ENCODE peak calls at places on chromosomes 11 and 22, in six cellular contexts. One of them, this sample, is unnamed.

GRCh38 chr11:72760543-72761400 is 8.6 kb upstream of the ARAP1 start:
- DNase-seq in GM12878: no peak
- DNase-seq in GM12891: no peak
- DNase-seq in H1: no peak
- DNase-seq in K562: no peak
- DNase-seq in HepG2: no peak
- DNase-seq in this sample: no peak

GRCh38 chr22:17085277-17086091 is 684 bp downstream of the IL17RA start:
- DNase-seq in H1: peak
- DNase-seq in GM12878: no peak
- DNase-seq in K562: no peak
- DNase-seq in HepG2: no peak
- DNase-seq in GM12891: no peak
- DNase-seq in this sample: no peak

GRCh38 chr11:43269229-43269928 is 42.4 kb upstream of the API5 start:
- DNase-seq in K562: no peak
- DNase-seq in GM12878: no peak
- DNase-seq in GM12891: no peak
- DNase-seq in HepG2: no peak
- DNase-seq in H1: no peak
- DNase-seq in this sample: no peak

GRCh38 chr11:1500466-1501420 is 14.2 kb upstream of the MOB2 start:
- DNase-seq in H1: no peak
- DNase-seq in HepG2: no peak
- DNase-seq in K562: no peak
- DNase-seq in GM12878: no peak
- DNase-seq in GM12891: no peak
- DNase-seq in this sample: no peak

GRCh38 chr22:25366408-25366807 is 147.0 kb downstream of the CRYBB2 start:
- DNase-seq in K562: no peak
- DNase-seq in GM12891: no peak
- DNase-seq in HepG2: no peak
- DNase-seq in GM12878: no peak
- DNase-seq in H1: no peak
- DNase-seq in this sample: no peak

GRCh38 chr11:24163146-24163545 is 333.7 kb upstream of the LUZP2 start:
- DNase-seq in GM12878: no peak
- DNase-seq in K562: no peak
- DNase-seq in GM12891: no peak
- DNase-seq in HepG2: no peak
- DNase-seq in H1: no peak
- DNase-seq in this sample: no peak

GRCh38 chr22:39349506-39349966 is 255 bp upstream of the SYNGR1 start:
- DNase-seq in K562: peak
- DNase-seq in GM12891: peak
- DNase-seq in HepG2: no peak
- DNase-seq in GM12878: no peak
- DNase-seq in H1: peak
- DNase-seq in this sample: no peak

GRCh38 chr11:70319694-70320093 is 49.2 kb downstream of the PPFIA1 start:
- DNase-seq in H1: no peak
- DNase-seq in HepG2: no peak
- DNase-seq in K562: no peak
- DNase-seq in GM12891: no peak
- DNase-seq in GM12878: no peak
- DNase-seq in this sample: no peak

GRCh38 chr11:107844041-107844440 is 14.5 kb downstream of the SLC35F2 start:
- DNase-seq in GM12891: no peak
- DNase-seq in H1: no peak
- DNase-seq in K562: no peak
- DNase-seq in GM12878: no peak
- DNase-seq in HepG2: no peak
- DNase-seq in this sample: no peak

GRCh38 chr11:32576456-32576855 is 7.2 kb upstream of the EIF3M start:
- DNase-seq in K562: no peak
- DNase-seq in GM12878: no peak
- DNase-seq in HepG2: no peak
- DNase-seq in H1: no peak
- DNase-seq in GM12891: no peak
- DNase-seq in this sample: no peak

GRCh38 chr11:27429740-27430451 is 42.7 kb downstream of the LGR4 start:
- DNase-seq in GM12878: no peak
- DNase-seq in GM12891: no peak
- DNase-seq in H1: no peak
- DNase-seq in K562: no peak
- DNase-seq in HepG2: no peak
- DNase-seq in this sample: no peak

GRCh38 chr22:43624144-43624998 is 187.7 kb downstream of the EFCAB6 start:
- DNase-seq in GM12891: no peak
- DNase-seq in GM12878: no peak
- DNase-seq in K562: no peak
- DNase-seq in HepG2: peak
- DNase-seq in H1: no peak
- DNase-seq in this sample: no peak

GRCh38 chr22:27124336-27125023 is 467.1 kb downstream of the MIAT start:
- DNase-seq in HepG2: no peak
- DNase-seq in GM12878: no peak
- DNase-seq in GM12891: no peak
- DNase-seq in K562: no peak
- DNase-seq in H1: no peak
- DNase-seq in this sample: no peak

GRCh38 chr11:22884268-22884667 is 24.0 kb upstream of the CCDC179 start:
- DNase-seq in GM12878: no peak
- DNase-seq in HepG2: no peak
- DNase-seq in GM12891: no peak
- DNase-seq in K562: no peak
- DNase-seq in H1: no peak
- DNase-seq in this sample: no peak

GRCh38 chr22:37331034-37331428 is 48.7 kb downstream of the CYTH4 start:
- DNase-seq in K562: peak
- DNase-seq in GM12891: no peak
- DNase-seq in H1: no peak
- DNase-seq in HepG2: no peak
- DNase-seq in GM12878: no peak
- DNase-seq in this sample: no peak

GRCh38 chr11:77142091-77142975 is 14.3 kb downstream of the MYO7A start:
- DNase-seq in GM12891: no peak
- DNase-seq in H1: no peak
- DNase-seq in HepG2: no peak
- DNase-seq in K562: no peak
- DNase-seq in GM12878: no peak
- DNase-seq in this sample: no peak

GRCh38 chr11:829116-829945 is 1.6 kb downstream of the CRACR2B start:
- DNase-seq in GM12891: no peak
- DNase-seq in GM12878: no peak
- DNase-seq in HepG2: no peak
- DNase-seq in H1: peak
- DNase-seq in K562: no peak
- DNase-seq in this sample: no peak

GRCh38 chr22:41092023-41092817 is at the start of gene EP300:
- DNase-seq in GM12891: peak
- DNase-seq in GM12878: no peak
- DNase-seq in K562: peak
- DNase-seq in H1: peak
- DNase-seq in HepG2: peak
- DNase-seq in this sample: peak

GRCh38 chr11:16801288-16801980 is 63.0 kb downstream of the C11orf58 start:
- DNase-seq in HepG2: no peak
- DNase-seq in GM12878: no peak
- DNase-seq in K562: no peak
- DNase-seq in H1: no peak
- DNase-seq in GM12891: no peak
- DNase-seq in this sample: no peak

GRCh38 chr11:57248780-57249383 is 11.8 kb upstream of the APLNR start:
- DNase-seq in GM12891: no peak
- DNase-seq in H1: peak
- DNase-seq in K562: peak
- DNase-seq in GM12878: no peak
- DNase-seq in HepG2: peak
- DNase-seq in this sample: no peak

GRCh38 chr22:43343262-43343988 is at the start of gene SCUBE1:
- DNase-seq in GM12878: no peak
- DNase-seq in K562: peak
- DNase-seq in HepG2: no peak
- DNase-seq in GM12891: peak
- DNase-seq in H1: peak
- DNase-seq in this sample: peak

GRCh38 chr22:46085831-46086576 is 64.3 kb upstream of the PPARA start:
- DNase-seq in H1: no peak
- DNase-seq in HepG2: no peak
- DNase-seq in K562: peak
- DNase-seq in GM12878: no peak
- DNase-seq in GM12891: no peak
- DNase-seq in this sample: no peak

GRCh38 chr22:33438273-33438672 is 380.1 kb upstream of the SYN3 start:
- DNase-seq in HepG2: no peak
- DNase-seq in GM12891: no peak
- DNase-seq in K562: no peak
- DNase-seq in H1: no peak
- DNase-seq in GM12878: no peak
- DNase-seq in this sample: no peak

GRCh38 chr22:49853981-49854791 is 542 bp downstream of the ZBED4 start:
- DNase-seq in GM12891: no peak
- DNase-seq in GM12878: no peak
- DNase-seq in HepG2: no peak
- DNase-seq in H1: peak
- DNase-seq in K562: peak
- DNase-seq in this sample: no peak

DNA sequence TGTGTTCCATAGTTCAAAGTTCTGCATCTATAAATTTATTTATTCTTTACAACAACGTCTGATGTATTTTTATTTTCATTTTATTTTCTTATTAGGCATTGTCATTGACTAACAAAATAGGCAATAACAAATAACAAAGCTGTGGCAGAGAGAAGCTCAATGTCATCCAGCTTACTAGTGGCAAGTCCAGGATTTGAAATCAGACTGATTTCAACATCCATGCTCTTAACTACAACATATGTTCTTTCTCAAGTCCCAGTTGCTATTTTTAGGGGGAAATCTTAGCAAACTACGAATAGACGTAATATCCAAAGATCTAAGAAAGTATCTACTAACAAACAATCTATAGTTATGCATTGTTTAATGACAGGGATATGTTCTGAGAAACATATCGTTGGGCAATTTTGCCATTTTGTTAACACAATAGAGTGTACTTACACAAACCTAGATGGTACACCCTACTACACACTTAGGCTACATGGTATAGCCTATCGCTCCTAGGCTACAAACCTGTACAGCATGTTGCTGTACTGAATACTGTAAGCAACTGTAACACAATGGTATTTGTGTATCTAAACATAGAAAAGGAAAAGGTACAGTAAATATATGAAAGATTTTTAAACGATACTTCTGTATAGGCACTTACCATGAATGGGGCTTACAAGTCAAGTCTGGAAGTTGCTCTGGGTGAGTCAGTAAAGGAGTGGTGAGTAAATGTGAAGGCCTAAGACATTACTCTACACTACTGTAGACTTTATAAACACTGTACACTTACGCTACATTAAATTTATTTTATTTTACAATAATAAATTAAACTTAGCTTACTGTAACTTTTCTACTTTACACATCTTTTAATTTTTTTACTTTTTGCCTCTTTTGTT is 151.3 kb downstream of the DLG2 start:
- DNase-seq in GM12891: no peak
- DNase-seq in HepG2: no peak
- DNase-seq in K562: no peak
- DNase-seq in H1: no peak
- DNase-seq in GM12878: no peak
- DNase-seq in this sample: no peak
- TF ChIP-seq TAF1 in GM12891: no peak
- TF ChIP-seq TAF1 in HepG2: no peak
- TF ChIP-seq TAF1 in K562: no peak
- TF ChIP-seq TAF1 in H1: no peak
- TF ChIP-seq TAF1 in GM12878: no peak
- TF ChIP-seq TAF1 in this sample: no peak

GRCh38 chr11:12800032-12800671 is 125.9 kb downstream of the TEAD1 start:
- DNase-seq in H1: no peak
- DNase-seq in GM12878: no peak
- DNase-seq in GM12891: no peak
- DNase-seq in HepG2: peak
- DNase-seq in K562: peak
- DNase-seq in this sample: no peak
- TF ChIP-seq POLR2A in H1: no peak
- TF ChIP-seq POLR2A in GM12878: no peak
- TF ChIP-seq POLR2A in GM12891: no peak
- TF ChIP-seq POLR2A in HepG2: peak
- TF ChIP-seq POLR2A in K562: no peak
- TF ChIP-seq POLR2A in this sample: no peak

GRCh38 chr11:100622404-100622803 is 64.7 kb upstream of the ARHGAP42 start:
- DNase-seq in H1: no peak
- DNase-seq in GM12878: no peak
- DNase-seq in GM12891: no peak
- DNase-seq in K562: no peak
- DNase-seq in HepG2: no peak
- DNase-seq in this sample: no peak

GRCh38 chr11:100619484-100619883 is 67.6 kb upstream of the ARHGAP42 start:
- DNase-seq in H1: no peak
- DNase-seq in HepG2: no peak
- DNase-seq in GM12878: no peak
- DNase-seq in K562: no peak
- DNase-seq in GM12891: no peak
- DNase-seq in this sample: no peak

GRCh38 chr11:100629671-100630070 is 57.4 kb upstream of the ARHGAP42 start:
- DNase-seq in K562: no peak
- DNase-seq in GM12891: no peak
- DNase-seq in GM12878: no peak
- DNase-seq in H1: no peak
- DNase-seq in HepG2: no peak
- DNase-seq in this sample: no peak

GRCh38 chr11:100625041-100625440 is 62.0 kb upstream of the ARHGAP42 start:
- DNase-seq in K562: no peak
- DNase-seq in GM12891: no peak
- DNase-seq in H1: no peak
- DNase-seq in HepG2: no peak
- DNase-seq in GM12878: no peak
- DNase-seq in this sample: no peak

DNA sequence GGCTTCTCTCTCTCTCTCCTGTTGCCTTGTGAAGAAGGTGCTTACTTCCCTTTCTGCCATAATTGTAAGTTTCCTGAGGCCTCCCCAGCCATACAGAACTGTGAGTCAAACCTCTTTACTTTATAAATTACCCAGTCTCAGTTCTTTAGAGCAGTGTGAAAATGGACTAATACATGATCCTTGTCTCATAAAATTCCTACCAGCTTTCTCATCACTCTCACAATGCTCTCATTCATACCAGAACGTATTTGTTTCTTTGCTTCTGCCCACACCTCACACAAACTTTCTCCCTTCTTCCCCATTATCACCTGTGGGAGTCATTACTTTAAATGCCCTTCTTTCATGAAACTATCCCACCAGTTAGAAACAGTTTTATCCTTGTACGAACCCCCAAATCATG is 62.7 kb upstream of the ARHGAP42 start:
- DNase-seq in K562: no peak
- DNase-seq in H1: no peak
- DNase-seq in GM12891: no peak
- DNase-seq in HepG2: no peak
- DNase-seq in GM12878: no peak
- DNase-seq in this sample: no peak
- TF ChIP-seq TAF1 in K562: no peak
- TF ChIP-seq TAF1 in H1: no peak
- TF ChIP-seq TAF1 in GM12891: no peak
- TF ChIP-seq TAF1 in HepG2: no peak
- TF ChIP-seq TAF1 in GM12878: no peak
- TF ChIP-seq TAF1 in this sample: no peak

GRCh38 chr22:30291334-30291892 is 2.1 kb upstream of the CASTOR1 start:
- DNase-seq in GM12891: no peak
- DNase-seq in HepG2: no peak
- DNase-seq in GM12878: no peak
- DNase-seq in H1: no peak
- DNase-seq in K562: no peak
- DNase-seq in this sample: no peak
- TF ChIP-seq POLR2A in GM12891: no peak
- TF ChIP-seq POLR2A in HepG2: no peak
- TF ChIP-seq POLR2A in GM12878: no peak
- TF ChIP-seq POLR2A in H1: no peak
- TF ChIP-seq POLR2A in K562: no peak
- TF ChIP-seq POLR2A in this sample: no peak

This sample was measured in GM12892.